ENCODE peak calls at places on chromosome 18, in seven cellular contexts. M, E, J, L, A, O and X are unnamed samples.

GRCh38 chr18:43931439-43931838 is 654.1 kb upstream of the SYT4 start:
- DNase-seq in M (no peak), L (no peak), J (no peak), E (no peak), O (no peak), A (no peak), X (no peak)

GRCh38 chr18:9700261-9700796 is 7.8 kb upstream of the RAB31 start:
- DNase-seq in L (no peak), A (no peak), O (no peak), M (no peak), J (no peak), E (no peak), X (no peak)

GRCh38 chr18:11581286-11581685 is 28.1 kb upstream of the SLC35G4 start:
- DNase-seq in J (no peak), M (no peak), O (no peak), L (no peak), A (no peak), E (no peak), X (no peak)

GRCh38 chr18:8673276-8674209 is 31.8 kb upstream of the MTCL1 start:
- DNase-seq in O (no peak), E (peak), J (no peak), A (peak), M (no peak), L (peak), X (no peak)

GRCh38 chr18:46621111-46621766 is 35.8 kb downstream of the LOXHD1 start:
- DNase-seq in M (no peak), J (no peak), L (no peak), A (no peak), O (no peak), E (no peak), X (no peak)

GRCh38 chr18:8177330-8178016 is 431.8 kb upstream of the RAB12 start:
- DNase-seq in O (no peak), E (no peak), J (peak), A (peak), L (no peak), M (no peak), X (no peak)

GRCh38 chr18:61988100-61988499 is 95.3 kb upstream of the RNF152 start:
- DNase-seq in L (no peak), M (no peak), J (no peak), E (no peak), A (no peak), O (no peak), X (peak)

GRCh38 chr18:8176105-8176504 is 433.1 kb upstream of the RAB12 start:
- DNase-seq in J (no peak), M (no peak), O (no peak), E (no peak), L (no peak), A (no peak), X (no peak)